ENCODE peak calls at places on chromosomes 11 and 22, in four cellular contexts. A is tibial nerve, Y is ovary, L is Peyer's patch. Z is an unnamed sample.

GRCh38 chr11:11894486-11894885 is 52.7 kb downstream of the USP47 start:
- DNase-seq in A (no peak), Y (no peak), L (no peak), Z (no peak)

GRCh38 chr11:115676206-115676605 is 172.0 kb upstream of the CADM1 start:
- DNase-seq in A (no peak), Y (no peak), L (no peak), Z (no peak)

GRCh38 chr11:27497284-27497866 is 9.2 kb downstream of the LIN7C start:
- DNase-seq in A (no peak), Y (no peak), L (no peak), Z (no peak)

GRCh38 chr11:23236846-23237550 is 376.7 kb upstream of the CCDC179 start:
- DNase-seq in A (no peak), Y (no peak), L (no peak), Z (no peak)

GRCh38 chr11:952406-953385 is 27.0 kb downstream of the AP2A2 start:
- DNase-seq in A (no peak), Y (no peak), L (peak; percentile 62), Z (no peak)

GRCh38 chr11:128437137-128437536 is 150.2 kb downstream of the ETS1 start:
- DNase-seq in A (no peak), Y (peak; percentile 45), L (no peak), Z (no peak)

GRCh38 chr11:15216678-15217077 is 102.0 kb downstream of the INSC start:
- DNase-seq in A (no peak), Y (no peak), L (no peak), Z (no peak)

GRCh38 chr11:2774173-2775082 is 74.6 kb upstream of the KCNQ1OT1 start:
- DNase-seq in A (peak; percentile 4), Y (no peak), L (peak; percentile 41), Z (peak; percentile 45)

GRCh38 chr11:91067666-91068065 is 844.8 kb upstream of the CHORDC1 start:
- DNase-seq in A (no peak), Y (no peak), L (no peak), Z (no peak)

GRCh38 chr11:1207451-1208360 is 15.2 kb upstream of the MUC5B start:
- DNase-seq in A (peak; percentile 11), Y (no peak), L (peak; percentile 40), Z (no peak)

GRCh38 chr11:134537941-134538340 is 125.9 kb upstream of the B3GAT1 start:
- DNase-seq in A (no peak), Y (no peak), L (no peak), Z (no peak)

GRCh38 chr22:17918840-17919239 is 105.5 kb downstream of the MICAL3 start:
- DNase-seq in A (no peak), Y (no peak), L (no peak), Z (no peak)

GRCh38 chr11:3195251-3196160 is 23.1 kb downstream of the MRGPRG start:
- DNase-seq in A (no peak), Y (no peak), L (peak; percentile 53), Z (no peak)

GRCh38 chr11:128686745-128687177 is 7.1 kb upstream of the FLI1 start:
- DNase-seq in A (no peak), Y (no peak), L (peak; percentile 56), Z (no peak)

GRCh38 chr22:23246982-23247766 is 66.9 kb downstream of the BCR start:
- DNase-seq in A (no peak), Y (no peak), L (no peak), Z (no peak)

GRCh38 chr22:23243859-23244689 is 63.8 kb downstream of the BCR start:
- DNase-seq in A (no peak), Y (no peak), L (no peak), Z (no peak)

GRCh38 chr22:23244690-23245044 is 64.4 kb downstream of the BCR start:
- DNase-seq in A (no peak), Y (no peak), L (no peak), Z (no peak)

GRCh38 chr22:23245799-23246136 is 65.5 kb downstream of the BCR start:
- DNase-seq in A (no peak), Y (no peak), L (no peak), Z (no peak)

DNA sequence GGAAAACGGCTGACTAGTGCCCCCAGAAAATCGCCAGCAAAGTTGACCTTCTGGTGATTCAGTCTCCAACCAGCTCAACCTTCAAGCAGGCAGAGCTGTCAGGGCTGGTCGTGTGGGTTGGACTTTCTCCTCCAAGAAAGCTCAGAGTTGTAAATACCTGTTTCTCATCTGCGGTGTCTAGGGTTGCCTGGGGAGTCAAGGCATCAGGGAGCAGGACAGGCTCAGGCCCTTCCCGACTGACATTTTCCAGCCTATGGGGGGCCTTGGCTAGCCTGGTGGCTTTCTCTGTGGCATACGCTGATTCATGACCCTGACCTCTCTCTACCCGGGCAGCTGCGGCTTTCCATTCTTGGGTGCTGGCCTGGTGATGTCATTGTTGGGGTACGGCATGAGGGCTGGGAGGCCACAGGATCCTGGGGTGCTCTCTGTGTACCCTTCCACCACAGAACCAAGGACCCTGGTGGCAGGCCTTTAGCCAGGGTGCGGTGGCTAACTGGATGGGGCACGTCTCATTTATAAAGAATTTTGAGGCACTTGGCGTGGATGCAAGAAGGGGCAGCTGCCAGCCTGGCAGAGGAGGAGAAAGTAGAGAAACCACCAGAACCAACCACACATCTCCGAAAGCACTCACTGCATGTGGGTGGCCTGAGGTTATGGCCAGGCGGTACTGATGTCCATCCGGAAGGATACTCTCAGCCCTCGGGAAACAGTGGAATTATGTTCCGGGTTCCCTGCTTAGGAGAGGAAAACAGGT is 64.9 kb downstream of the BCR start:
- DNase-seq in A (no peak), Y (no peak), L (no peak), Z (no peak)
- H3K4me1 ChIP-seq in A (no peaks in the 10 kb centered on the region), Y (peaks cover 2% of the 10 kb centered on the region), L (no peaks in the 10 kb centered on the region), Z (peaks cover 18% of the 10 kb centered on the region)

DNA sequence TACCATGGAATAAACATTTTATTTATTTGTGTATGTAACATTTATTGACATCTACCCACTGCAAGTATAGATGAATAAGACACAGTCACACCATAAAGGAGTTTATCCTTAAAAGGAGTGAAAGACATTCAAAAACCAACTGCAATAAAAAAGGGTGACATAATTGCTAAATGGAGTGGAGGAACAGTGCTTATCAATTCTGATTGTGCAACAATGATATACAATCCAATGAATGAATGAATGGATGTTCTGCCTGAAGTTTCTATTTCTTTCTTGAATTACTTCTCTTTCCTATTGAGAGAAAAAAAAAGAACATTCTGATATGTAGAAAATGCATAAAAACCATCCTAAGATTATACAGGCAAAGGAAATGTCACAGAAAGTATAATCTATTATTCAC is 10.0 kb downstream of the MMP7 start:
- DNase-seq in A (no peak), Y (no peak), L (no peak), Z (no peak)
- TF ChIP-seq POLR2A in A (no peak), Y (no peak), L (no peak), Z (no peak)

GRCh38 chr11:75813622-75814039 is 1.4 kb upstream of the UVRAG start:
- DNase-seq in A (no peak), Y (no peak), L (no peak), Z (no peak)
- H3K4me1 ChIP-seq in A (no peaks in the 10 kb centered on the region), Y (peaks cover 16% of the 10 kb centered on the region), L (peaks cover 4% of the 10 kb centered on the region), Z (peaks cover 23% of the 10 kb centered on the region)

GRCh38 chr22:37784829-37785495 is 22.8 kb upstream of the GCAT start:
- DNase-seq in A (no peak), Y (no peak), L (peak; percentile 88), Z (no peak)
- TF ChIP-seq POLR2A in A (no peak), Y (no peak), L (peak; percentile 39), Z (no peak)

GRCh38 chr11:110479070-110479444 is 49.3 kb downstream of the FDX1 start:
- DNase-seq in A (no peak), Y (no peak), L (no peak), Z (no peak)
- H3K4me1 ChIP-seq in A (no peaks in the 10 kb centered on the region), Y (no peaks in the 10 kb centered on the region), L (no peaks in the 10 kb centered on the region), Z (peaks cover 20% of the 10 kb centered on the region)

DNA sequence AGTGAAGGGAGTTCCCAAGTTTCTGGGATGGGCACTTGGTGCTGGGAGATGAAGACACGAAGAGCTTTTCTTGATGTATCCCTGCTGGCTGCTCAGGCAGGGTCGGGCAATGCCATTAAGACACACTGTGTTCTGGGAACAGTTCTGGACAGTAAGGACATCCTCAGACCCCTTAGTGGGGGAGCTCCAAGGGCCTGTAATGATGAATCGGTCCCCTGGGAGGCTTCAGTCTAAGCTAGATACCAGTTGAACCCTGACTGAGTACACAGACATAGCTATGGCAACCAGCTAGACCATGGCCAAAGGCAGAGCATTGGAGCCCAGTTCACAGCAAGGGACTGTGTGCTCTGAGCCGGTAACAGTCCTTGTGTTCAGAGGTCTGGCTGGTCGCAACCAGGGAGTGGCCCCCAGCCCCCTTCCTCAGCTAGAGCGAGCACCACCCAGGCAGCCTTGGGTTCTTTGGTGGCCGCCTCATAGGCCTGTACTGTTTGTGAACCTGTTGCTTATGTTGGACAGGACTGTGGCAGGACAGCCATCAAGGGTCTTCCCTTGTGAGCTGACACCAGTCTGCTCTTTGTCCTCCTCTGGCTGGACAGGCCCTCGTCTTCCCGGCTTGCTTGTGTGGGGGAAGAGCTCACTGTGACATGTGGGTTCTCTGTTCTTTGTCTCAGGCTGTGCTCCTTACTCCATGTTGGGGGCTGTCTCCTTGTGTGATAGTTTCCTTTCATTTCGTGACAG is 25.0 kb downstream of the MED15 start:
- DNase-seq in A (no peak), Y (no peak), L (no peak), Z (no peak)
- TF ChIP-seq POLR2A in A (no peak), Y (no peak), L (no peak), Z (no peak)

DNA sequence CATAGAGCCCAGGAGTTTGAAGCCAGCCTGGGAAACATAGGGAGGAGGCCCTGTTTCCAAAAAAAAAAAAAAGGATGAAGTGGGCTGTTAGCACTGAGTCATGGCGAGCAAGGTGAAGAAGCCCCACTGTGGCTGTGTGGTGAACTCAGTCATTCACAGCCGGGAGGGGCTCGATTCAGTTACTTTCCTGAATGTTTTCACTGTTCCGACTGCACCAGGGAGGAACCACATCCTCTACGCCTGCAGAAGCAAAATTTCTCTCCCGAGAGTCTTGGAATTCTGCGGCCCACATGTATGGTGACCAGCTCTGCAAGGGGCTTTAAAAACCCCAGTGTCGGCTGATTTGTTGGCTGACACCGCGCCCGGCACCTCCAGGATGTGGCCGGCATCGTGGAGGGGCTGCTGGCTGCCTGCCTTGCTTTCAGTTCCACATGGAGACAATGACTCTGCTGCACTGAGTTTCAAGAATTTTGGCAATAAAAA is 27.8 kb upstream of the GRAMD4 start:
- DNase-seq in A (no peak), Y (no peak), L (no peak), Z (no peak)
- H3K4me1 ChIP-seq in A (no peaks in the 10 kb centered on the region), Y (peaks cover 2% of the 10 kb centered on the region), L (peaks cover 13% of the 10 kb centered on the region), Z (peaks cover 69% of the 10 kb centered on the region)

DNA sequence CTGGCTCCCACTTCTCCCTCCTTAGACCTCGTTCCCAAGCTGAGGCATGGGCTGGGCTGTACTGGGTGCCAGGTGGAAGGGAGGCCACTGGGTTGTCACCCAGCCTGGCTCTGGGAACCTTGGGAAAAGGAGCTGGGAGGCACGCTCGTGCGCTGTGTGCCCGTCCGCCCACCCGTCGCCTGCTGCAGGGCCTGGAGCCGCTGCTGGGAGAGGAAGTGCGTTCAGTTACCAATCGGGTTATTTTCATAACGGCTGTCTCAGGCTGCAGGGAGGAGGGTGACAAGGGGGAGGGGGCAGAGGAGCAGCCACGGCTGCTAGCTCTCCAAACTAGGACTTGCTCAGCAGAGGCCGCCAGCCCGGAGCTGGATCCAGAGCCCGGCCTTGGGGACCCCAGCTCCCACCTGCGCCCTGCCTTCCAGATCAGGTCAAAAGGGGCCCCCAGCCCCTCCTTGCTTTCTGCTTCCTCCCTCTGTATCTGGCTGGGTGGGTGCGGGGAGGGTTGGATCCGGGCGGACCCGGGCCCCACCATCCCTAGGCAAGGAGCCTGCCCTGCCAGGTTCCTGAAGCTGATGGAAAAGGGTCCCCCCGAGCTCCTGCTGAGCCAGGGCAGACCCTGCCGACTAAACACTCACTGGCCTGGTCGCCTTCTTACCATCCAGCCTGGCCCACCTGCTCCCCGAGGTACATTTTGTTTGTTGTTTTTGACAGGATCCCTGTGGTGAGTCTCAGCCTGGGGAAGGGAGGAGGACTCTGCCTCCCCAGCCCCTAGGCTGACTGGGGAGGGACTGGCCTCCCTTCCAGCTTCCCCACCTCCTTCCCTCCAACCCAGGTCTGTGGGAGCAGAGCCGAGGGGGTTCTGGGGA is 14.3 kb downstream of the DGKZ start:
- DNase-seq in A (no peak), Y (no peak), L (no peak), Z (no peak)
- TF ChIP-seq POLR2A in A (no peak), Y (no peak), L (no peak), Z (no peak)